ENCODE peak calls at places on chromosomes 5 and 9, in five cellular contexts. Q, F, C, O and H are unnamed samples.

GRCh38 chr9:96186601-96187011 is 115.4 kb downstream of the HSD17B3 start:
- DNase-seq in Q (no peak), F (no peak), C (no peak), O (no peak), H (no peak)

GRCh38 chr5:55623789-55624188 is 88.3 kb downstream of the SLC38A9 start:
- DNase-seq in Q (no peak), F (no peak), C (no peak), O (no peak), H (no peak)

GRCh38 chr9:9108641-9109040 is 1309.1 kb upstream of the DMAC1 start:
- DNase-seq in Q (no peak), F (no peak), C (no peak), O (no peak), H (no peak)

GRCh38 chr5:141484499-141485304 is at the start of gene PCDHGC4:
- DNase-seq in Q (no peak), F (no peak), C (no peak), O (no peak), H (no peak)

GRCh38 chr5:133818869-133819600 is 149.4 kb downstream of the C5orf15 start:
- DNase-seq in Q (no peak), F (no peak), C (no peak), O (no peak), H (no peak)

GRCh38 chr9:127907867-127908659 is 8.7 kb upstream of the ST6GALNAC6 start:
- DNase-seq in Q (no peak), F (no peak), C (no peak), O (no peak), H (no peak)

GRCh38 chr9:100440071-100440470 is 13.1 kb downstream of the MSANTD3 start:
- DNase-seq in Q (no peak), F (no peak), C (no peak), O (no peak), H (no peak)

GRCh38 chr9:12880406-12881016 is 105.7 kb downstream of the LURAP1L start:
- DNase-seq in Q (no peak), F (no peak), C (no peak), O (no peak), H (no peak)

GRCh38 chr5:123813251-123813650 is 301.3 kb downstream of the CSNK1G3 start:
- DNase-seq in Q (no peak), F (no peak), C (no peak), O (no peak), H (no peak)
- TF ChIP-seq CTCF in Q (no peak), F (no peak), C (no peak), O (no peak), H (no peak)

DNA sequence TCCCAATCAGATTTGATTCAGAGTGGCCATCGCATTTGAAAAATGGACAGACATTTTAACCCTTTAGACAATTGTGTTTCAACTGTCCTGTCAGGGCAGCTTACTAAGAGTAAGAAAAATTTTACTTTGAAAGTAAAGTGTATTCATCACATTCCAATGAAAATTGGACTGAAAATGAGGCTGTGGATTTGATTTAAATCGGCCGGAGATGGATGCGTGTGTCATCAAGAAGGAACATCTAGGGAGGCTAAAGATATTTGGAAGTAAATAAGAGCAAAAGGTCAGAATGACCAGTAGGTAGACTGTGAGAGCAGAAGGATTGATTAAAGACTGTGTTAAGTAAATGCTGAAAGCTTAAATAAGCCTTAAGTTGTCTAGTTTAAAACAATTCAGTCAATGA is 1.5 kb downstream of the ZCCHC7 start:
- DNase-seq in Q (no peak), F (no peak), C (no peak), O (no peak), H (no peak)
- H3K4me3 ChIP-seq in Q (no peak overlapping the region), F (peak overlapping the region; percentile 94), C (peak overlapping the region; percentile 86), O (peak overlapping the region; percentile 95), H (peak overlapping the region; percentile 82)

DNA sequence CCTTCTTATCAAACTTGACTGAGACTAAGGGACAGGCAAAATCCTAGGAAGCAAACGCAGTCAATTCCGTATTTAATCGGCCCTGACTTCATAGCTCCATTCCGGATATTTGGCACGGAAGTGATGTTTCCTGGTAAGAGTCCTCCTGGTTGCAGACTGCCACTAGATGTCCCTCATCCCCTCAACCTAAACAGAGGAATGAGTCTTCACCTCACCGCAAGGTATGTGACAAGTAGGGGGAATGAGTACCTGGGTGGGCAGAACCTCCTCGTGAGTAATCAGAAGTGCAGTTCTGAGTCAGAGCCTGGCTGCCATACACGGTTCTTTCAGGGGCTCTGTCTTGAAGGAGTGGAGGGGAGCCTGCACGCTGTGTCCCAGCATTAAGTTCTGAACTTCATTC is 173.6 kb downstream of the MUSK start:
- DNase-seq in Q (no peak), F (no peak), C (peak; percentile 40), O (no peak), H (no peak)
- TF ChIP-seq CTCF in Q (no peak), F (no peak), C (peak; percentile 50), O (no peak), H (no peak)

DNA sequence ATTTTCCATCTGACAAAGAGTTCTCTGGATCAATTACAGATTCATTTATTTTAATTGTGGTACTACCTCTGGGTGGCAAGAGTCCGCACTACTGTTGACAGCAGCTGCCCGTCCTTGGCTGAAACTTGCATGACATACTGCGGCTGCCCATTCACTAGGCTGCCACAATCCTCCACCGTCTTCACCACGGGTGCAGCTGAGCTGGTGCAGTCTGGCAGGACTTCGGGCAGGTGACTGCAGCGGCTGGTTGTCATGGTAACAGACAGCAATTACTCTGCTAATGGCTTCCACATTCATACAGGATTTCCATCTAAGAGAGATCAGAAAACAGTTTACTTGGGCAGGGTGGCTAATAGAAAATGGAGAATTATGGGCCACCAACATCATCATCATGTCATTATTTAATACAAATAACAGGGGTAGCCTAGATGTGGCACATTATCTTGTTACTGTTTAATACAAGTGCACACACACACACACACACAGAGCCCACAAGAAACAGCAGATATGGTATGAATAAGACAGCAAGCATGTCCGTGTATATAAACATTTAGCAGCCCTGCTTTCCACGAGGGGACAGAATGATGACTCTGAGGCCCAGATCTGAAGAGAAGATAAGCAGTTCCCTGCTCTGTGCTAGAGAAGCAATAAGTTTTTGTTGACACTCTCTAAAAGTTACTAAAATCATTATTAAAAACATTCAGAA is 112.3 kb downstream of the MARCHF3 start:
- DNase-seq in Q (peak; percentile 35), F (no peak), C (no peak), O (no peak), H (no peak)
- H3K4me3 ChIP-seq in Q (no peak overlapping the region), F (no peak overlapping the region), C (no peak overlapping the region), O (no peak overlapping the region), H (no peak overlapping the region)

GRCh38 chr9:4371108-4371507 is 71.2 kb upstream of the GLIS3 start:
- DNase-seq in Q (no peak), F (peak; percentile 59), C (no peak), O (no peak), H (peak; percentile 43)

GRCh38 chr9:4370501-4370900 is 70.6 kb upstream of the GLIS3 start:
- DNase-seq in Q (no peak), F (no peak), C (no peak), O (no peak), H (no peak)

GRCh38 chr9:4380406-4380805 is 80.5 kb upstream of the GLIS3 start:
- DNase-seq in Q (no peak), F (no peak), C (no peak), O (no peak), H (no peak)

GRCh38 chr9:4375424-4376195 is 75.7 kb upstream of the GLIS3 start:
- DNase-seq in Q (no peak), F (peak; percentile 33), C (peak; percentile 26), O (no peak), H (peak; percentile 39)
- TF ChIP-seq CTCF in Q (peak; percentile 16), F (peak; percentile 46), C (peak; percentile 60), O (peak; percentile 64), H (peak; percentile 37)

GRCh38 chr5:34064656-34065055 is 21.6 kb upstream of the C1QTNF3 start:
- DNase-seq in Q (no peak), F (no peak), C (no peak), O (no peak), H (no peak)
- H3K4me3 ChIP-seq in Q (no peak overlapping the region), F (no peak overlapping the region), C (no peak overlapping the region), O (no peak overlapping the region), H (no peak overlapping the region)

GRCh38 chr9:70578720-70579119 is 164.3 kb upstream of the KLF9 start:
- DNase-seq in Q (no peak), F (no peak), C (no peak), O (no peak), H (no peak)
- TF ChIP-seq CTCF in Q (no peak), F (no peak), C (peak; percentile 49), O (no peak), H (no peak)

GRCh38 chr5:93607367-93608258 is 24.6 kb downstream of the NR2F1 start:
- DNase-seq in Q (no peak), F (peak; percentile 62), C (no peak), O (no peak), H (no peak)
- H3K4me3 ChIP-seq in Q (no peak overlapping the region), F (peak overlapping the region; percentile 24), C (no peak overlapping the region), O (peak overlapping the region; percentile 9), H (no peak overlapping the region)